ENCODE peak calls at places on chromosome 7, in four cellular contexts. F is H1, Z is WTC11, H is K562. L is an unnamed sample.

GRCh38 chr7:23418046-23418445 is 52.2 kb downstream of the IGF2BP3 start:
- DNase-seq in F (no peak), H (no peak), Z (no peak), L (no peak)

GRCh38 chr7:30285531-30286284 is 1.3 kb downstream of the ZNRF2 start:
- DNase-seq in F (no peak), Z (peak), H (peak), L (peak)

GRCh38 chr7:23020742-23021401 is 6.9 kb upstream of the HYCC1 start:
- DNase-seq in F (no peak), Z (no peak), H (no peak), L (no peak)

GRCh38 chr7:7201583-7202374 is 19.4 kb downstream of the C1GALT1 start:
- DNase-seq in H (no peak), F (no peak), Z (peak), L (no peak)

GRCh38 chr7:117572826-117573620 is 93.2 kb downstream of the CFTR start:
- DNase-seq in Z (no peak), H (no peak), F (no peak), L (no peak)

GRCh38 chr7:43492906-43493305 is 90.0 kb upstream of the STK17A start:
- DNase-seq in Z (no peak), H (no peak), F (no peak), L (no peak)

GRCh38 chr7:119452401-119452800 is 820.6 kb upstream of the KCND2 start:
- DNase-seq in F (no peak), Z (no peak), H (no peak), L (no peak)

GRCh38 chr7:123770378-123770777 is 21.6 kb upstream of the WASL start:
- DNase-seq in Z (no peak), F (no peak), H (no peak), L (no peak)

GRCh38 chr7:157513162-157513621 is 176.4 kb downstream of the DNAJB6 start:
- DNase-seq in F (no peak), H (peak), Z (no peak), L (no peak)

GRCh38 chr7:101608772-101609713 is 20.1 kb downstream of the MYL10 start:
- DNase-seq in F (no peak), Z (peak), H (no peak), L (no peak)

GRCh38 chr7:48154792-48155413 is 16.4 kb upstream of the ABCA13 start:
- DNase-seq in H (peak), Z (peak), F (no peak), L (peak)

GRCh38 chr7:1693419-1693990 is 23.4 kb downstream of the ELFN1 start:
- DNase-seq in Z (peak), H (no peak), F (no peak), L (peak)

GRCh38 chr7:158944950-158945349 is 88.6 kb downstream of the DYNC2I1 start:
- DNase-seq in Z (no peak), H (no peak), F (no peak), L (no peak)

GRCh38 chr7:2894118-2894940 is 50.2 kb upstream of the GNA12 start:
- DNase-seq in Z (no peak), F (no peak), H (no peak), L (no peak)

GRCh38 chr7:146116452-146117219 is at the start of gene CNTNAP2:
- DNase-seq in H (no peak), Z (peak), F (peak), L (peak)

GRCh38 chr7:4168556-4168955 is 513.5 kb upstream of the FOXK1 start:
- DNase-seq in Z (no peak), F (no peak), H (no peak), L (no peak)

GRCh38 chr7:38962028-38962427 is 15.7 kb upstream of the POU6F2 start:
- DNase-seq in H (no peak), F (no peak), Z (no peak), L (no peak)

GRCh38 chr7:155764432-155764798 is 47.8 kb downstream of the SHH start:
- DNase-seq in H (no peak), Z (no peak), F (no peak), L (no peak)

GRCh38 chr7:132205515-132205914 is 370.8 kb downstream of the PLXNA4 start:
- DNase-seq in Z (no peak), F (no peak), H (no peak), L (no peak)

GRCh38 chr7:5226921-5227785 is 37.1 kb downstream of the WIPI2 start:
- DNase-seq in F (no peak), H (no peak), Z (no peak), L (no peak)

GRCh38 chr7:92275327-92275726 is 29.6 kb downstream of the ANKIB1 start:
- DNase-seq in F (no peak), H (no peak), Z (no peak), L (no peak)

GRCh38 chr7:90119178-90119971 is 34.9 kb upstream of the STEAP1 start:
- DNase-seq in H (no peak), F (no peak), Z (peak), L (peak)

GRCh38 chr7:99296471-99296870 is 23.8 kb downstream of the MYH16 start:
- DNase-seq in F (no peak), Z (no peak), H (no peak), L (no peak)

GRCh38 chr7:1253591-1254207 is 21.0 kb downstream of the UNCX start:
- DNase-seq in F (no peak), Z (no peak), H (no peak), L (no peak)

GRCh38 chr7:39693812-39694211 is 70.4 kb downstream of the RALA start:
- DNase-seq in Z (no peak), F (no peak), H (no peak), L (no peak)

GRCh38 chr7:45972629-45973312 is 51.7 kb upstream of the IGFBP3 start:
- DNase-seq in H (no peak), Z (no peak), F (no peak), L (no peak)

GRCh38 chr7:113730309-113730955 is 188.4 kb downstream of the PPP1R3A start:
- DNase-seq in Z (no peak), H (no peak), F (no peak), L (no peak)

GRCh38 chr7:101754432-101755159 is 62.8 kb upstream of the CUX1 start:
- DNase-seq in F (no peak), H (no peak), Z (no peak), L (peak)

DNA sequence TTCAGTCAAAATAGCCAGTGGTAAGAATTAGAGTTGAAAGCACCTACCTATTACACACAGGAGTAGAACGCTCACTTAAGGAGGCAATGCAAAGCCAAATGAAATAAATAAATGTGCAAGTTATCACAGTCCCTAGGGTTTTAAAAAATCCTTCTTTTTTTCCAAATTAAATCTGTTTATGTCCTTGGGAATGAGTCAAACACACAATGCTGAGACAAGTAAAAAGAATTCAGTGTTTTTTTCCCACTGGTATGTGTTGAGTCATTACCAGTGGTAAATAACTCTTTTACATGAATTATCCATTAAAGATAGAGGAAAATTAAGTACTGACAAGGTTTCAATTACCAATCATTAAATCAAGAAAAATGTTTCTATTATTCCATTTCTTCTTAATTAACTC is 438.6 kb downstream of the TNS3 start:
- DNase-seq in Z (no peak), H (no peak), F (no peak), L (no peak)
- TF ChIP-seq TEAD4 in Z (no peak), H (no peak), F (no peak), L (no peak)

GRCh38 chr7:14270099-14270498 is 280.6 kb upstream of the ETV1 start:
- DNase-seq in F (no peak), Z (no peak), H (no peak), L (no peak)

DNA sequence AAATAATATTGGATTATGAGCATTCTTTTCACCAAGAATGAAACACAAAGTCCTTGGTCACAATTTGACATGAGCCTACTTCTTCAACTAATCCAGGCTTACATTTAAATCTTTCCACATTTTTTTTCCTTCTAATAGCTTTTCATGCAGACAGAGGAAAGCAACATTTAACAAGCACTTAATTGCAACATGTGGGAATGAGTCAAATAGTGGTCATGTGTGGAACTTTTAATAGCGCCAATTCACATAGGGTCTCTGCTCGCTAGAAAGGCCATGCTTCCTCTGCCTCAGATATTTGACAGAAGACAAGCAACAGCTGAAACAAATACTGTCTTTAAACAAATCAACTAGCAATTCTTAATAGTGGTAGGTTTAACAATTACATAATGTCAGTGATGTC is 285.9 kb upstream of the ETV1 start:
- DNase-seq in Z (no peak), H (no peak), F (no peak), L (no peak)
- TF ChIP-seq TEAD4 in Z (no peak), H (no peak), F (no peak), L (no peak)

GRCh38 chr7:116569737-116570136 is 44.9 kb downstream of the CAV1 start:
- DNase-seq in F (no peak), Z (no peak), H (no peak), L (no peak)
- TF ChIP-seq TEAD4 in F (no peak), Z (no peak), H (no peak), L (peak)

GRCh38 chr7:128121731-128122576 is 90.7 kb upstream of the LRRC4 start:
- DNase-seq in F (no peak), H (no peak), Z (no peak), L (no peak)
- TF ChIP-seq TEAD4 in F (no peak), H (no peak), Z (no peak), L (no peak)